ENCODE peak calls at places on chromosomes 4 and X, in ten cellular contexts. One of them, this sample, is unnamed.

GRCh38 chr4:184817494-184818215 is 8.1 kb downstream of the ACSL1 start:
- DNase-seq in HFF-Myc: no peak
- DNase-seq in stimulated activated CD8-positive, alpha-beta memory T cell treated with anti-CD3 and anti-CD28 coated beads, Interleukin-7, amount 100 ng/mL, for 1 hour: no peak
- DNase-seq in NCI-H187 treated with DMSO at 0.1 percent for 48 hours: no peak
- DNase-seq in activated CD8-positive, alpha-beta memory T cell treated with anti-CD3 and anti-CD28 coated beads, Interleukin-2, amount 50 U/mL, for 48 hours: no peak
- DNase-seq in choroid plexus epithelial cell: no peak
- DNase-seq in NCI-H2171: no peak
- DNase-seq in posterior cingulate gyrus: no peak
- DNase-seq in tibial nerve: no peak
- DNase-seq in NCI-H1417: no peak
- DNase-seq in this sample: no peak

GRCh38 chr4:56653461-56654237 is 27.4 kb downstream of the HOPX start:
- DNase-seq in stimulated activated CD8-positive, alpha-beta memory T cell treated with anti-CD3 and anti-CD28 coated beads, Interleukin-7, amount 100 ng/mL, for 1 hour: no peak
- DNase-seq in tibial nerve: no peak
- DNase-seq in HFF-Myc: no peak
- DNase-seq in activated CD8-positive, alpha-beta memory T cell treated with anti-CD3 and anti-CD28 coated beads, Interleukin-2, amount 50 U/mL, for 48 hours: no peak
- DNase-seq in NCI-H1417: no peak
- DNase-seq in NCI-H2171: no peak
- DNase-seq in choroid plexus epithelial cell: no peak
- DNase-seq in NCI-H187 treated with DMSO at 0.1 percent for 48 hours: no peak
- DNase-seq in posterior cingulate gyrus: no peak
- DNase-seq in this sample: no peak

GRCh38 chr4:28548549-28548948 is 1687.9 kb downstream of the STIM2 start:
- DNase-seq in posterior cingulate gyrus: no peak
- DNase-seq in choroid plexus epithelial cell: no peak
- DNase-seq in activated CD8-positive, alpha-beta memory T cell treated with anti-CD3 and anti-CD28 coated beads, Interleukin-2, amount 50 U/mL, for 48 hours: no peak
- DNase-seq in HFF-Myc: no peak
- DNase-seq in NCI-H2171: no peak
- DNase-seq in tibial nerve: no peak
- DNase-seq in NCI-H187 treated with DMSO at 0.1 percent for 48 hours: no peak
- DNase-seq in stimulated activated CD8-positive, alpha-beta memory T cell treated with anti-CD3 and anti-CD28 coated beads, Interleukin-7, amount 100 ng/mL, for 1 hour: no peak
- DNase-seq in NCI-H1417: no peak
- DNase-seq in this sample: no peak

GRCh38 chr4:164937576-164938270 is 39.7 kb downstream of the TRIM61 start:
- DNase-seq in choroid plexus epithelial cell: peak
- DNase-seq in NCI-H187 treated with DMSO at 0.1 percent for 48 hours: no peak
- DNase-seq in activated CD8-positive, alpha-beta memory T cell treated with anti-CD3 and anti-CD28 coated beads, Interleukin-2, amount 50 U/mL, for 48 hours: no peak
- DNase-seq in stimulated activated CD8-positive, alpha-beta memory T cell treated with anti-CD3 and anti-CD28 coated beads, Interleukin-7, amount 100 ng/mL, for 1 hour: no peak
- DNase-seq in NCI-H2171: no peak
- DNase-seq in posterior cingulate gyrus: no peak
- DNase-seq in HFF-Myc: no peak
- DNase-seq in NCI-H1417: peak
- DNase-seq in tibial nerve: no peak
- DNase-seq in this sample: no peak

GRCh38 chr4:128461300-128462103 is 173.9 kb upstream of the PGRMC2 start:
- DNase-seq in HFF-Myc: peak
- DNase-seq in posterior cingulate gyrus: no peak
- DNase-seq in NCI-H1417: no peak
- DNase-seq in choroid plexus epithelial cell: peak
- DNase-seq in NCI-H2171: no peak
- DNase-seq in tibial nerve: no peak
- DNase-seq in NCI-H187 treated with DMSO at 0.1 percent for 48 hours: no peak
- DNase-seq in stimulated activated CD8-positive, alpha-beta memory T cell treated with anti-CD3 and anti-CD28 coated beads, Interleukin-7, amount 100 ng/mL, for 1 hour: no peak
- DNase-seq in activated CD8-positive, alpha-beta memory T cell treated with anti-CD3 and anti-CD28 coated beads, Interleukin-2, amount 50 U/mL, for 48 hours: no peak
- DNase-seq in this sample: no peak

GRCh38 chr4:93199492-93199891 is 629.1 kb upstream of the ATOH1 start:
- DNase-seq in NCI-H1417: peak
- DNase-seq in tibial nerve: no peak
- DNase-seq in posterior cingulate gyrus: no peak
- DNase-seq in NCI-H2171: peak
- DNase-seq in HFF-Myc: peak
- DNase-seq in choroid plexus epithelial cell: peak
- DNase-seq in stimulated activated CD8-positive, alpha-beta memory T cell treated with anti-CD3 and anti-CD28 coated beads, Interleukin-7, amount 100 ng/mL, for 1 hour: no peak
- DNase-seq in NCI-H187 treated with DMSO at 0.1 percent for 48 hours: peak
- DNase-seq in activated CD8-positive, alpha-beta memory T cell treated with anti-CD3 and anti-CD28 coated beads, Interleukin-2, amount 50 U/mL, for 48 hours: no peak
- DNase-seq in this sample: peak

GRCh38 chr4:56730097-56730496 is 49.0 kb upstream of the HOPX start:
- DNase-seq in activated CD8-positive, alpha-beta memory T cell treated with anti-CD3 and anti-CD28 coated beads, Interleukin-2, amount 50 U/mL, for 48 hours: no peak
- DNase-seq in NCI-H2171: no peak
- DNase-seq in NCI-H1417: no peak
- DNase-seq in choroid plexus epithelial cell: no peak
- DNase-seq in tibial nerve: no peak
- DNase-seq in stimulated activated CD8-positive, alpha-beta memory T cell treated with anti-CD3 and anti-CD28 coated beads, Interleukin-7, amount 100 ng/mL, for 1 hour: no peak
- DNase-seq in posterior cingulate gyrus: no peak
- DNase-seq in HFF-Myc: no peak
- DNase-seq in NCI-H187 treated with DMSO at 0.1 percent for 48 hours: no peak
- DNase-seq in this sample: no peak

GRCh38 chrX:152896450-152896849 is 1.4 kb upstream of the ZNF185 start:
- DNase-seq in NCI-H2171: no peak
- DNase-seq in posterior cingulate gyrus: peak
- DNase-seq in stimulated activated CD8-positive, alpha-beta memory T cell treated with anti-CD3 and anti-CD28 coated beads, Interleukin-7, amount 100 ng/mL, for 1 hour: no peak
- DNase-seq in choroid plexus epithelial cell: no peak
- DNase-seq in NCI-H187 treated with DMSO at 0.1 percent for 48 hours: no peak
- DNase-seq in activated CD8-positive, alpha-beta memory T cell treated with anti-CD3 and anti-CD28 coated beads, Interleukin-2, amount 50 U/mL, for 48 hours: no peak
- DNase-seq in NCI-H1417: no peak
- DNase-seq in tibial nerve: no peak
- DNase-seq in HFF-Myc: no peak
- DNase-seq in this sample: no peak

GRCh38 chr4:122480023-122480422 is 23.5 kb upstream of the IL2 start:
- DNase-seq in activated CD8-positive, alpha-beta memory T cell treated with anti-CD3 and anti-CD28 coated beads, Interleukin-2, amount 50 U/mL, for 48 hours: no peak
- DNase-seq in NCI-H1417: no peak
- DNase-seq in NCI-H187 treated with DMSO at 0.1 percent for 48 hours: no peak
- DNase-seq in HFF-Myc: no peak
- DNase-seq in tibial nerve: no peak
- DNase-seq in posterior cingulate gyrus: no peak
- DNase-seq in choroid plexus epithelial cell: peak
- DNase-seq in stimulated activated CD8-positive, alpha-beta memory T cell treated with anti-CD3 and anti-CD28 coated beads, Interleukin-7, amount 100 ng/mL, for 1 hour: no peak
- DNase-seq in NCI-H2171: no peak
- DNase-seq in this sample: no peak

GRCh38 chr4:130359537-130359936 is 1263.6 kb downstream of the C4orf33 start:
- DNase-seq in choroid plexus epithelial cell: peak
- DNase-seq in tibial nerve: no peak
- DNase-seq in activated CD8-positive, alpha-beta memory T cell treated with anti-CD3 and anti-CD28 coated beads, Interleukin-2, amount 50 U/mL, for 48 hours: no peak
- DNase-seq in NCI-H1417: peak
- DNase-seq in stimulated activated CD8-positive, alpha-beta memory T cell treated with anti-CD3 and anti-CD28 coated beads, Interleukin-7, amount 100 ng/mL, for 1 hour: no peak
- DNase-seq in posterior cingulate gyrus: no peak
- DNase-seq in NCI-H2171: no peak
- DNase-seq in HFF-Myc: no peak
- DNase-seq in NCI-H187 treated with DMSO at 0.1 percent for 48 hours: no peak
- DNase-seq in this sample: no peak

GRCh38 chr4:133929540-133929939 is 272.0 kb downstream of the PABPC4L start:
- DNase-seq in NCI-H1417: no peak
- DNase-seq in choroid plexus epithelial cell: peak
- DNase-seq in NCI-H2171: no peak
- DNase-seq in tibial nerve: no peak
- DNase-seq in HFF-Myc: no peak
- DNase-seq in activated CD8-positive, alpha-beta memory T cell treated with anti-CD3 and anti-CD28 coated beads, Interleukin-2, amount 50 U/mL, for 48 hours: no peak
- DNase-seq in stimulated activated CD8-positive, alpha-beta memory T cell treated with anti-CD3 and anti-CD28 coated beads, Interleukin-7, amount 100 ng/mL, for 1 hour: no peak
- DNase-seq in NCI-H187 treated with DMSO at 0.1 percent for 48 hours: no peak
- DNase-seq in posterior cingulate gyrus: no peak
- DNase-seq in this sample: no peak

GRCh38 chrX:57906790-57907189 is 3.5 kb downstream of the ZXDA start:
- DNase-seq in HFF-Myc: no peak
- DNase-seq in activated CD8-positive, alpha-beta memory T cell treated with anti-CD3 and anti-CD28 coated beads, Interleukin-2, amount 50 U/mL, for 48 hours: no peak
- DNase-seq in NCI-H187 treated with DMSO at 0.1 percent for 48 hours: no peak
- DNase-seq in NCI-H2171: no peak
- DNase-seq in tibial nerve: no peak
- DNase-seq in stimulated activated CD8-positive, alpha-beta memory T cell treated with anti-CD3 and anti-CD28 coated beads, Interleukin-7, amount 100 ng/mL, for 1 hour: no peak
- DNase-seq in NCI-H1417: no peak
- DNase-seq in posterior cingulate gyrus: no peak
- DNase-seq in choroid plexus epithelial cell: peak
- DNase-seq in this sample: no peak

GRCh38 chrX:45385767-45386166 is 185.1 kb upstream of the DIPK2B start:
- DNase-seq in tibial nerve: no peak
- DNase-seq in NCI-H187 treated with DMSO at 0.1 percent for 48 hours: no peak
- DNase-seq in posterior cingulate gyrus: no peak
- DNase-seq in NCI-H2171: no peak
- DNase-seq in activated CD8-positive, alpha-beta memory T cell treated with anti-CD3 and anti-CD28 coated beads, Interleukin-2, amount 50 U/mL, for 48 hours: no peak
- DNase-seq in HFF-Myc: no peak
- DNase-seq in NCI-H1417: no peak
- DNase-seq in choroid plexus epithelial cell: peak
- DNase-seq in stimulated activated CD8-positive, alpha-beta memory T cell treated with anti-CD3 and anti-CD28 coated beads, Interleukin-7, amount 100 ng/mL, for 1 hour: no peak
- DNase-seq in this sample: no peak

GRCh38 chr4:84418032-84418709 is 80.9 kb downstream of the NKX6-1 start:
- DNase-seq in posterior cingulate gyrus: peak
- DNase-seq in NCI-H187 treated with DMSO at 0.1 percent for 48 hours: peak
- DNase-seq in NCI-H1417: peak
- DNase-seq in choroid plexus epithelial cell: no peak
- DNase-seq in NCI-H2171: no peak
- DNase-seq in tibial nerve: no peak
- DNase-seq in activated CD8-positive, alpha-beta memory T cell treated with anti-CD3 and anti-CD28 coated beads, Interleukin-2, amount 50 U/mL, for 48 hours: no peak
- DNase-seq in stimulated activated CD8-positive, alpha-beta memory T cell treated with anti-CD3 and anti-CD28 coated beads, Interleukin-7, amount 100 ng/mL, for 1 hour: no peak
- DNase-seq in HFF-Myc: no peak
- DNase-seq in this sample: peak

GRCh38 chr4:649293-649625 is 23.9 kb downstream of the PDE6B start:
- DNase-seq in tibial nerve: no peak
- DNase-seq in HFF-Myc: no peak
- DNase-seq in activated CD8-positive, alpha-beta memory T cell treated with anti-CD3 and anti-CD28 coated beads, Interleukin-2, amount 50 U/mL, for 48 hours: no peak
- DNase-seq in NCI-H187 treated with DMSO at 0.1 percent for 48 hours: no peak
- DNase-seq in posterior cingulate gyrus: no peak
- DNase-seq in stimulated activated CD8-positive, alpha-beta memory T cell treated with anti-CD3 and anti-CD28 coated beads, Interleukin-7, amount 100 ng/mL, for 1 hour: no peak
- DNase-seq in NCI-H1417: no peak
- DNase-seq in NCI-H2171: no peak
- DNase-seq in choroid plexus epithelial cell: no peak
- DNase-seq in this sample: no peak

GRCh38 chrX:34770511-34770910 is 113.4 kb upstream of the TMEM47 start:
- DNase-seq in choroid plexus epithelial cell: peak
- DNase-seq in NCI-H2171: no peak
- DNase-seq in NCI-H187 treated with DMSO at 0.1 percent for 48 hours: no peak
- DNase-seq in activated CD8-positive, alpha-beta memory T cell treated with anti-CD3 and anti-CD28 coated beads, Interleukin-2, amount 50 U/mL, for 48 hours: no peak
- DNase-seq in NCI-H1417: no peak
- DNase-seq in HFF-Myc: no peak
- DNase-seq in tibial nerve: no peak
- DNase-seq in posterior cingulate gyrus: no peak
- DNase-seq in stimulated activated CD8-positive, alpha-beta memory T cell treated with anti-CD3 and anti-CD28 coated beads, Interleukin-7, amount 100 ng/mL, for 1 hour: no peak
- DNase-seq in this sample: no peak

GRCh38 chrX:41718481-41719245 is 5.3 kb upstream of the GPR82 start:
- DNase-seq in NCI-H2171: no peak
- DNase-seq in choroid plexus epithelial cell: peak
- DNase-seq in activated CD8-positive, alpha-beta memory T cell treated with anti-CD3 and anti-CD28 coated beads, Interleukin-2, amount 50 U/mL, for 48 hours: no peak
- DNase-seq in posterior cingulate gyrus: no peak
- DNase-seq in tibial nerve: no peak
- DNase-seq in NCI-H1417: no peak
- DNase-seq in HFF-Myc: no peak
- DNase-seq in NCI-H187 treated with DMSO at 0.1 percent for 48 hours: no peak
- DNase-seq in stimulated activated CD8-positive, alpha-beta memory T cell treated with anti-CD3 and anti-CD28 coated beads, Interleukin-7, amount 100 ng/mL, for 1 hour: no peak
- DNase-seq in this sample: no peak

GRCh38 chr4:76993787-76994641 is 44.5 kb downstream of the SEPTIN11 start:
- DNase-seq in NCI-H187 treated with DMSO at 0.1 percent for 48 hours: peak
- DNase-seq in posterior cingulate gyrus: no peak
- DNase-seq in NCI-H1417: peak
- DNase-seq in activated CD8-positive, alpha-beta memory T cell treated with anti-CD3 and anti-CD28 coated beads, Interleukin-2, amount 50 U/mL, for 48 hours: no peak
- DNase-seq in NCI-H2171: peak
- DNase-seq in tibial nerve: no peak
- DNase-seq in stimulated activated CD8-positive, alpha-beta memory T cell treated with anti-CD3 and anti-CD28 coated beads, Interleukin-7, amount 100 ng/mL, for 1 hour: no peak
- DNase-seq in choroid plexus epithelial cell: no peak
- DNase-seq in HFF-Myc: no peak
- DNase-seq in this sample: peak

GRCh38 chr4:87868482-87868881 is 35.7 kb downstream of the MEPE start:
- DNase-seq in stimulated activated CD8-positive, alpha-beta memory T cell treated with anti-CD3 and anti-CD28 coated beads, Interleukin-7, amount 100 ng/mL, for 1 hour: no peak
- DNase-seq in NCI-H1417: no peak
- DNase-seq in activated CD8-positive, alpha-beta memory T cell treated with anti-CD3 and anti-CD28 coated beads, Interleukin-2, amount 50 U/mL, for 48 hours: no peak
- DNase-seq in choroid plexus epithelial cell: no peak
- DNase-seq in NCI-H2171: no peak
- DNase-seq in NCI-H187 treated with DMSO at 0.1 percent for 48 hours: no peak
- DNase-seq in HFF-Myc: no peak
- DNase-seq in posterior cingulate gyrus: no peak
- DNase-seq in tibial nerve: no peak
- DNase-seq in this sample: no peak

GRCh38 chrX:84186603-84187358 is 1.2 kb downstream of the RPS6KA6 start:
- DNase-seq in NCI-H187 treated with DMSO at 0.1 percent for 48 hours: no peak
- DNase-seq in choroid plexus epithelial cell: peak
- DNase-seq in tibial nerve: no peak
- DNase-seq in NCI-H2171: no peak
- DNase-seq in activated CD8-positive, alpha-beta memory T cell treated with anti-CD3 and anti-CD28 coated beads, Interleukin-2, amount 50 U/mL, for 48 hours: no peak
- DNase-seq in HFF-Myc: no peak
- DNase-seq in NCI-H1417: peak
- DNase-seq in stimulated activated CD8-positive, alpha-beta memory T cell treated with anti-CD3 and anti-CD28 coated beads, Interleukin-7, amount 100 ng/mL, for 1 hour: no peak
- DNase-seq in posterior cingulate gyrus: no peak
- DNase-seq in this sample: peak

GRCh38 chr4:160835789-160836188 is 1328.0 kb downstream of the FSTL5 start:
- DNase-seq in tibial nerve: no peak
- DNase-seq in stimulated activated CD8-positive, alpha-beta memory T cell treated with anti-CD3 and anti-CD28 coated beads, Interleukin-7, amount 100 ng/mL, for 1 hour: no peak
- DNase-seq in NCI-H1417: no peak
- DNase-seq in NCI-H187 treated with DMSO at 0.1 percent for 48 hours: no peak
- DNase-seq in choroid plexus epithelial cell: peak
- DNase-seq in NCI-H2171: no peak
- DNase-seq in posterior cingulate gyrus: no peak
- DNase-seq in HFF-Myc: no peak
- DNase-seq in activated CD8-positive, alpha-beta memory T cell treated with anti-CD3 and anti-CD28 coated beads, Interleukin-2, amount 50 U/mL, for 48 hours: no peak
- DNase-seq in this sample: no peak

GRCh38 chr4:94253036-94253435 is 45.4 kb downstream of the SMARCAD1 start:
- DNase-seq in activated CD8-positive, alpha-beta memory T cell treated with anti-CD3 and anti-CD28 coated beads, Interleukin-2, amount 50 U/mL, for 48 hours: no peak
- DNase-seq in HFF-Myc: no peak
- DNase-seq in NCI-H187 treated with DMSO at 0.1 percent for 48 hours: no peak
- DNase-seq in choroid plexus epithelial cell: peak
- DNase-seq in stimulated activated CD8-positive, alpha-beta memory T cell treated with anti-CD3 and anti-CD28 coated beads, Interleukin-7, amount 100 ng/mL, for 1 hour: no peak
- DNase-seq in tibial nerve: no peak
- DNase-seq in posterior cingulate gyrus: no peak
- DNase-seq in NCI-H1417: no peak
- DNase-seq in NCI-H2171: no peak
- DNase-seq in this sample: no peak

GRCh38 chrX:53441531-53442321 is 7.6 kb upstream of the HSD17B10 start:
- DNase-seq in choroid plexus epithelial cell: peak
- DNase-seq in NCI-H187 treated with DMSO at 0.1 percent for 48 hours: peak
- DNase-seq in NCI-H1417: peak
- DNase-seq in posterior cingulate gyrus: peak
- DNase-seq in activated CD8-positive, alpha-beta memory T cell treated with anti-CD3 and anti-CD28 coated beads, Interleukin-2, amount 50 U/mL, for 48 hours: peak
- DNase-seq in stimulated activated CD8-positive, alpha-beta memory T cell treated with anti-CD3 and anti-CD28 coated beads, Interleukin-7, amount 100 ng/mL, for 1 hour: peak
- DNase-seq in NCI-H2171: peak
- DNase-seq in tibial nerve: peak
- DNase-seq in HFF-Myc: peak
- DNase-seq in this sample: peak

GRCh38 chr4:1683903-1684755 is at the start of gene FAM53A:
- DNase-seq in activated CD8-positive, alpha-beta memory T cell treated with anti-CD3 and anti-CD28 coated beads, Interleukin-2, amount 50 U/mL, for 48 hours: peak
- DNase-seq in NCI-H2171: peak
- DNase-seq in NCI-H187 treated with DMSO at 0.1 percent for 48 hours: peak
- DNase-seq in tibial nerve: peak
- DNase-seq in HFF-Myc: peak
- DNase-seq in choroid plexus epithelial cell: peak
- DNase-seq in stimulated activated CD8-positive, alpha-beta memory T cell treated with anti-CD3 and anti-CD28 coated beads, Interleukin-7, amount 100 ng/mL, for 1 hour: peak
- DNase-seq in posterior cingulate gyrus: peak
- DNase-seq in NCI-H1417: peak
- DNase-seq in this sample: peak

GRCh38 chr4:54942735-54943134 is 182.7 kb downstream of the KDR start:
- DNase-seq in choroid plexus epithelial cell: peak
- DNase-seq in NCI-H1417: peak
- DNase-seq in posterior cingulate gyrus: no peak
- DNase-seq in activated CD8-positive, alpha-beta memory T cell treated with anti-CD3 and anti-CD28 coated beads, Interleukin-2, amount 50 U/mL, for 48 hours: no peak
- DNase-seq in NCI-H2171: no peak
- DNase-seq in stimulated activated CD8-positive, alpha-beta memory T cell treated with anti-CD3 and anti-CD28 coated beads, Interleukin-7, amount 100 ng/mL, for 1 hour: no peak
- DNase-seq in HFF-Myc: no peak
- DNase-seq in NCI-H187 treated with DMSO at 0.1 percent for 48 hours: no peak
- DNase-seq in tibial nerve: no peak
- DNase-seq in this sample: no peak

This sample was measured in NCI-H1092 treated with DMSO at 0.1 percent for 48 hours.